ENCODE peak calls at places on chromosome 12, in six cellular contexts. T is sigmoid colon; W is stimulated activated CD4-positive, alpha-beta T cell treated with anti-CD3 and anti-CD28 coated beads, Interleukin-12 subunit alpha, Interleukin-12 subunit beta, amount 100 ng/mL, for 4 hours; F is hepatic stellate cell; Z is ovary; L is suprapubic skin. E is an unnamed sample.

GRCh38 chr12:124392991-124393790 is 98.3 kb downstream of the RFLNA start:
- DNase-seq in T (peak; percentile 96), W (no peak), F (peak; percentile 90), Z (peak; percentile 96), L (peak; percentile 90), E (no peak)

GRCh38 chr12:100826323-100826722 is 31.7 kb downstream of the ANO4 start:
- DNase-seq in T (no peak), W (no peak), F (no peak), Z (peak; percentile 57), L (no peak), E (no peak)

GRCh38 chr12:48744251-48745008 is 27.9 kb upstream of the CCNT1 start:
- DNase-seq in T (no peak), W (no peak), F (no peak), Z (no peak), L (no peak), E (no peak)

GRCh38 chr12:79857675-79858074 is 77.2 kb downstream of the PPP1R12A start:
- DNase-seq in T (no peak), W (no peak), F (no peak), Z (no peak), L (no peak), E (no peak)

GRCh38 chr12:100185361-100185894 is 15.2 kb upstream of the ACTR6 start:
- DNase-seq in T (no peak), W (no peak), F (no peak), Z (no peak), L (no peak), E (peak; percentile 31)

GRCh38 chr12:68237523-68238070 is 12.0 kb upstream of the IL26 start:
- DNase-seq in T (no peak), W (no peak), F (no peak), Z (no peak), L (no peak), E (no peak)

GRCh38 chr12:80701388-80701787 is 6.0 kb upstream of the MYF6 start:
- DNase-seq in T (no peak), W (no peak), F (no peak), Z (no peak), L (no peak), E (no peak)

GRCh38 chr12:72141381-72141780 is 130.8 kb upstream of the TRHDE start:
- DNase-seq in T (no peak), W (no peak), F (peak; percentile 4), Z (no peak), L (no peak), E (peak; percentile 12)

GRCh38 chr12:124681779-124682391 is 114.5 kb upstream of the NCOR2 start:
- DNase-seq in T (peak; percentile 86), W (no peak), F (peak; percentile 59), Z (no peak), L (no peak), E (no peak)

GRCh38 chr12:26845057-26845666 is 12.2 kb upstream of the ITPR2 start:
- DNase-seq in T (peak; percentile 81), W (peak; percentile 17), F (peak; percentile 24), Z (peak; percentile 33), L (peak; percentile 83), E (peak; percentile 66)

GRCh38 chr12:11771356-11771755 is 121.9 kb downstream of the ETV6 start:
- DNase-seq in T (no peak), W (no peak), F (no peak), Z (no peak), L (no peak), E (no peak)

GRCh38 chr12:6250343-6250742 is 50.1 kb downstream of the CD9 start:
- DNase-seq in T (no peak), W (no peak), F (peak; percentile 40), Z (no peak), L (no peak), E (peak; percentile 89)

GRCh38 chr12:122081108-122081696 is 2.6 kb downstream of the MLXIP start:
- DNase-seq in T (no peak), W (no peak), F (peak; percentile 42), Z (no peak), L (no peak), E (no peak)

GRCh38 chr12:112354399-112354798 is 27.8 kb downstream of the HECTD4 start:
- DNase-seq in T (no peak), W (no peak), F (no peak), Z (no peak), L (no peak), E (no peak)

GRCh38 chr12:95116773-95117172 is 43.4 kb upstream of the NR2C1 start:
- DNase-seq in T (no peak), W (no peak), F (no peak), Z (no peak), L (no peak), E (no peak)

GRCh38 chr12:88897723-88898122 is 317.5 kb upstream of the KITLG start:
- DNase-seq in T (no peak), W (no peak), F (no peak), Z (no peak), L (no peak), E (peak; percentile 6)

GRCh38 chr12:116856729-116857128 is 24.5 kb downstream of the HRK start:
- DNase-seq in T (no peak), W (no peak), F (no peak), Z (no peak), L (no peak), E (no peak)

GRCh38 chr12:127810026-127810425 is 456.9 kb upstream of the TMEM132C start:
- DNase-seq in T (no peak), W (no peak), F (peak; percentile 36), Z (no peak), L (no peak), E (no peak)

GRCh38 chr12:1161197-1161596 is 170.2 kb downstream of the ERC1 start:
- DNase-seq in T (no peak), W (no peak), F (no peak), Z (no peak), L (no peak), E (no peak)

GRCh38 chr12:131911251-131911650 is 16.8 kb downstream of the ULK1 start:
- DNase-seq in T (peak; percentile 62), W (no peak), F (no peak), Z (no peak), L (no peak), E (no peak)

GRCh38 chr12:79925492-79925891 is 9.4 kb downstream of the PPP1R12A start:
- DNase-seq in T (no peak), W (no peak), F (peak; percentile 14), Z (no peak), L (no peak), E (no peak)

GRCh38 chr12:46152456-46152855 is 116.4 kb downstream of the SLC38A1 start:
- DNase-seq in T (no peak), W (no peak), F (no peak), Z (no peak), L (no peak), E (no peak)

GRCh38 chr12:96743606-96744005 is 163.5 kb upstream of the NEDD1 start:
- DNase-seq in T (no peak), W (no peak), F (no peak), Z (no peak), L (no peak), E (no peak)

E was measured in SK-N-DZ.